ENCODE peak calls at places on chromosomes 4 and X, in nine cellular contexts. C is NCI-H2171 treated with DMSO at 0.1 percent for 48 hours; M is activated CD4-positive, alpha-beta T cell treated with anti-CD3 and anti-CD28 coated beads for 24 hours; D is CD4-positive, alpha-beta T cell; N is RWPE1; Q is memory B cell; E is HFFc6; S is stimulated activated naive CD8-positive, alpha-beta T cell treated with anti-CD3 and anti-CD28 coated beads, Interleukin-15, Interleukin-2, amounts not matched to agents 100 U/mL and 50 U/mL, for 24 hours; Y is psoas muscle. J is an unnamed sample.

GRCh38 chrX:101550825-101551767 is 749 bp downstream of the ARMCX1 start:
- DNase-seq in C (no peak), M (no peak), D (no peak), N (peak), Q (no peak), E (peak), S (no peak), Y (peak), J (no peak)

GRCh38 chr4:156946508-156947197 is 24.9 kb downstream of the PDGFC start:
- DNase-seq in C (no peak), M (no peak), D (no peak), N (peak), Q (no peak), E (peak), S (no peak), Y (no peak), J (no peak)

GRCh38 chrX:136199365-136199764 is 51.8 kb downstream of the MAP7D3 start:
- DNase-seq in C (no peak), M (no peak), D (no peak), N (peak), Q (no peak), E (no peak), S (no peak), Y (no peak), J (no peak)

GRCh38 chrX:72054776-72055495 is 76.8 kb downstream of the RTL5 start:
- DNase-seq in C (no peak), M (no peak), D (no peak), N (no peak), Q (no peak), E (no peak), S (no peak), Y (no peak), J (no peak)

GRCh38 chr4:108113229-108113628 is 55.5 kb downstream of the LEF1 start:
- DNase-seq in C (no peak), M (no peak), D (peak), N (no peak), Q (no peak), E (no peak), S (no peak), Y (no peak), J (no peak)

GRCh38 chr4:100317032-100317864 is 127.0 kb upstream of the DDIT4L start:
- DNase-seq in C (no peak), M (no peak), D (no peak), N (no peak), Q (no peak), E (no peak), S (no peak), Y (no peak), J (no peak)

GRCh38 chrX:104122829-104123228 is 10.5 kb downstream of the ZCCHC18 start:
- DNase-seq in C (no peak), M (no peak), D (no peak), N (no peak), Q (no peak), E (no peak), S (no peak), Y (no peak), J (no peak)

GRCh38 chrX:47568656-47569295 is 7.8 kb downstream of the ARAF start:
- DNase-seq in C (peak), M (no peak), D (peak), N (no peak), Q (peak), E (no peak), S (peak), Y (no peak), J (no peak)

GRCh38 chr4:122156819-122157218 is 4.7 kb downstream of the BLTP1 start:
- DNase-seq in C (no peak), M (no peak), D (no peak), N (no peak), Q (no peak), E (no peak), S (no peak), Y (no peak), J (no peak)

GRCh38 chr4:158209825-158210807 is at the start of gene TMEM144:
- DNase-seq in C (no peak), M (peak), D (no peak), N (peak), Q (no peak), E (peak), S (peak), Y (peak), J (peak)

GRCh38 chrX:39674771-39675553 is 422.8 kb downstream of the BCOR start:
- DNase-seq in C (no peak), M (no peak), D (no peak), N (no peak), Q (no peak), E (no peak), S (no peak), Y (no peak), J (no peak)

GRCh38 chr4:77354550-77354949 is 197.5 kb downstream of the CCNG2 start:
- DNase-seq in C (no peak), M (no peak), D (no peak), N (no peak), Q (no peak), E (no peak), S (no peak), Y (no peak), J (no peak)

GRCh38 chrX:39675619-39676018 is 422.1 kb downstream of the BCOR start:
- DNase-seq in C (peak), M (no peak), D (no peak), N (no peak), Q (no peak), E (no peak), S (no peak), Y (peak), J (no peak)

GRCh38 chr4:93828332-93828829 is at the start of gene ATOH1:
- DNase-seq in C (peak), M (no peak), D (no peak), N (peak), Q (no peak), E (no peak), S (no peak), Y (no peak), J (no peak)

GRCh38 chr4:126850286-126850685 is 782.5 kb upstream of the INTU start:
- DNase-seq in C (peak), M (no peak), D (no peak), N (peak), Q (no peak), E (peak), S (no peak), Y (no peak), J (no peak)

J was measured in stimulated activated naive B cell treated with anti-CD40 and anti-IgM and Interleukin-4, amounts not matched to agents 10 μg/mL and 1 μg/mL and 100 μg/mL, for 72 hours.